ENCODE peak calls at places on chromosome 10, in four cellular contexts. B is stimulated activated CD4-positive, alpha-beta T cell treated with anti-CD3 and anti-CD28 coated beads, Interleukin-2, amount 100 ng/mL, for 48 hours; Z is activated T-cell treated with anti-CD3 and anti-CD28 coated beads for 24 hours; T is GM20000. P is an unnamed sample.

GRCh38 chr10:116316533-116316932 is 7.7 kb upstream of the CCDC172 start:
- DNase-seq in B (no peak), Z (no peak), T (no peak), P (no peak)

GRCh38 chr10:101141622-101142532 is 10.8 kb downstream of the TLX1 start:
- DNase-seq in B (peak), Z (peak), T (peak), P (peak)

GRCh38 chr10:124538669-124539068 is 77.0 kb downstream of the LHPP start:
- DNase-seq in B (no peak), Z (no peak), T (no peak), P (no peak)

GRCh38 chr10:132645630-132646442 is 108.2 kb downstream of the INPP5A start:
- DNase-seq in B (no peak), Z (no peak), T (no peak), P (no peak)

GRCh38 chr10:50325449-50326188 is 74.3 kb upstream of the ASAH2 start:
- DNase-seq in B (no peak), Z (no peak), T (peak), P (peak)

GRCh38 chr10:75040576-75040975 is 70.9 kb upstream of the SAMD8 start:
- DNase-seq in B (no peak), Z (no peak), T (no peak), P (no peak)

GRCh38 chr10:51679841-51680240 is 19.6 kb downstream of the CSTF2T start:
- DNase-seq in B (no peak), Z (no peak), T (no peak), P (no peak)

GRCh38 chr10:132799856-132800255 is 13.9 kb upstream of the NKX6-2 start:
- DNase-seq in B (no peak), Z (no peak), T (no peak), P (no peak)

GRCh38 chr10:3126741-3127342 is 45.7 kb downstream of the PITRM1 start:
- DNase-seq in B (no peak), Z (no peak), T (no peak), P (no peak)

GRCh38 chr10:121309164-121309563 is 289.1 kb downstream of the FGFR2 start:
- DNase-seq in B (no peak), Z (no peak), T (no peak), P (no peak)

GRCh38 chr10:36739884-36740445 is 385.4 kb upstream of the ANKRD30A start:
- DNase-seq in B (no peak), Z (no peak), T (no peak), P (no peak)